ENCODE peak calls at places on chromosomes 4 and X, in five cellular contexts. H is left ventricle myocardium inferior; T is Jurkat, Clone E6-1; B is BJ; X is foreskin fibroblast. M is an unnamed sample.

GRCh38 chr4:79258614-79259176 is 67.2 kb downstream of the NAA11 start:
- DNase-seq in B (no peak), T (no peak), X (no peak), H (no peak), M (no peak)

GRCh38 chr4:183571350-183572076 is 66.7 kb downstream of the ING2 start:
- DNase-seq in H (no peak), B (no peak), X (peak), T (no peak), M (no peak)

GRCh38 chrX:2712428-2712827 is 21.3 kb downstream of the CD99 start:
- DNase-seq in H (no peak), B (no peak), X (no peak), T (no peak), M (no peak)

GRCh38 chr4:3512279-3512678 is 19.9 kb downstream of the LRPAP1 start:
- DNase-seq in X (no peak), T (no peak), B (no peak), H (no peak), M (no peak)

GRCh38 chrX:152904151-152905080 is 6.5 kb downstream of the ZNF185 start:
- DNase-seq in B (no peak), X (peak), T (no peak), H (no peak), M (no peak)

GRCh38 chr4:3201718-3202702 is 46.9 kb upstream of the MSANTD1 start:
- DNase-seq in B (no peak), T (peak), X (peak), H (no peak), M (peak)

GRCh38 chr4:6779667-6780565 is 2.6 kb upstream of the KIAA0232 start:
- DNase-seq in B (no peak), H (no peak), X (peak), T (no peak), M (peak)

GRCh38 chrX:12690646-12691045 is 100.6 kb upstream of the PRPS2 start:
- DNase-seq in H (no peak), B (no peak), X (no peak), T (no peak), M (no peak)

GRCh38 chr4:25783943-25784342 is 78.8 kb downstream of the SEL1L3 start:
- DNase-seq in H (no peak), X (no peak), B (no peak), T (no peak), M (no peak)

GRCh38 chr4:61661960-61662359 is 461.8 kb downstream of the ADGRL3 start:
- DNase-seq in B (no peak), H (no peak), T (no peak), X (no peak), M (no peak)

GRCh38 chr4:146371812-146372211 is 149.9 kb downstream of the SLC10A7 start:
- DNase-seq in H (no peak), B (no peak), X (no peak), T (no peak), M (no peak)

GRCh38 chrX:153494541-153495361 is at the start of gene BGN:
- DNase-seq in T (no peak), B (no peak), X (peak), H (peak), M (no peak)

GRCh38 chr4:99219072-99219471 is at the start of gene ADH6:
- DNase-seq in B (no peak), T (no peak), X (no peak), H (no peak), M (no peak)

GRCh38 chr4:84324850-84325249 is 174.2 kb downstream of the NKX6-1 start:
- DNase-seq in T (no peak), B (no peak), H (no peak), X (no peak), M (no peak)

GRCh38 chr4:173360587-173361221 is 10.1 kb upstream of the SAP30 start:
- DNase-seq in T (no peak), X (peak), B (no peak), H (no peak), M (no peak)

GRCh38 chr4:21769404-21770147 is 179.0 kb downstream of the KCNIP4 start:
- DNase-seq in H (no peak), B (no peak), X (peak), T (no peak), M (no peak)

GRCh38 chr4:42306221-42307109 is 90.8 kb upstream of the SHISA3 start:
- DNase-seq in X (no peak), H (peak), T (no peak), B (no peak), M (no peak)

GRCh38 chr4:184096561-184097239 is 121.0 kb downstream of the ENPP6 start:
- DNase-seq in H (no peak), T (no peak), B (peak), X (peak), M (no peak)

GRCh38 chr4:126221262-126221661 is 906.5 kb downstream of the FAT4 start:
- DNase-seq in X (no peak), T (no peak), H (no peak), B (no peak), M (no peak)

GRCh38 chrX:73930300-73930699 is 367.3 kb downstream of the CHIC1 start:
- DNase-seq in B (no peak), X (peak), T (no peak), H (no peak), M (no peak)

GRCh38 chrX:150772150-150772970 is 79.2 kb downstream of the MTMR1 start:
- DNase-seq in X (peak), T (peak), H (peak), B (no peak), M (peak)

GRCh38 chrX:95762716-95763115 is 921.9 kb upstream of the DIAPH2 start:
- DNase-seq in X (no peak), H (no peak), B (no peak), T (no peak), M (no peak)

GRCh38 chr4:33400504-33400903 is 2680.3 kb downstream of the PCDH7 start:
- DNase-seq in H (no peak), T (no peak), X (no peak), B (no peak), M (no peak)
- H3K4me3 ChIP-seq in H (no peak), T (no peak), X (no peak), B (no peak), M (no peak)

GRCh38 chr4:54103190-54103574 is 3.2 kb downstream of the GSX2 start:
- DNase-seq in B (no peak), T (no peak), X (peak), H (no peak), M (no peak)

GRCh38 chr4:54099959-54100606 is at the start of gene GSX2:
- DNase-seq in X (peak), B (no peak), T (no peak), H (peak), M (no peak)

GRCh38 chr4:54100607-54101189 is 735 bp downstream of the GSX2 start:
- DNase-seq in T (no peak), B (no peak), X (peak), H (no peak), M (no peak)

GRCh38 chr4:54102747-54103146 is 2.8 kb downstream of the GSX2 start:
- DNase-seq in H (no peak), X (no peak), B (no peak), T (no peak), M (no peak)

GRCh38 chr4:54101190-54102041 is 1.5 kb downstream of the GSX2 start:
- DNase-seq in X (no peak), T (no peak), H (no peak), B (no peak), M (no peak)
- H3K4me3 ChIP-seq in X (peak), T (no peak), H (peak), B (peak), M (peak)

DNA sequence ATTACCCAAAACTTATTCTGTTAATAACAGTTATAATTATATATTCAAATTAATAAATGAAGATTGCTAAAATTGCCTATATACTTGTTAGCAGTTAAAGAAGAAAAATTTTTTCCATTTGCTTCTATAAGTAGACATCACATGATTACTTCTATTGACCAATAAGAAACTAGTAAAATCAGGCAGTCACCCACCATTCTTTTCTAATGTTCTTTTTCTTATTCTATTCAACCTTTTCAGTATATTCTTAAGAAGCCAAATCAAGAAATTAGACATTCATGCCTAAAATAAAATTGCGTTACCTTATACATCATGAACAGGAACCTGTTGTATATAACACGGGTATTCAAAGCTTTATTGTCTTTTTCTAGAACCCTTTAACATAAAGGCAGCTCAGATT is 568.0 kb upstream of the DIPK2B start:
- DNase-seq in H (no peak), B (no peak), X (no peak), T (no peak), M (no peak)
- H3K4me3 ChIP-seq in H (peak), B (peak), X (peak), T (no peak), M (peak)

GRCh38 chr4:687975-688694 is 816 bp downstream of the SLC49A3 start:
- DNase-seq in X (no peak), T (no peak), B (no peak), H (no peak), M (no peak)

GRCh38 chr4:688695-689497 is at the start of gene SLC49A3:
- DNase-seq in T (no peak), X (no peak), B (no peak), H (peak), M (no peak)

GRCh38 chr4:687048-687974 is 1.6 kb downstream of the SLC49A3 start:
- DNase-seq in H (peak), X (peak), T (no peak), B (peak), M (no peak)

GRCh38 chr4:686371-687040 is 2.4 kb downstream of the SLC49A3 start:
- DNase-seq in X (no peak), H (no peak), B (no peak), T (no peak), M (no peak)

GRCh38 chr4:689498-690122 is 659 bp upstream of the SLC49A3 start:
- DNase-seq in T (no peak), H (no peak), B (no peak), X (no peak), M (no peak)
- H3K4me3 ChIP-seq in T (no peak), H (peak), B (no peak), X (peak), M (no peak)

DNA sequence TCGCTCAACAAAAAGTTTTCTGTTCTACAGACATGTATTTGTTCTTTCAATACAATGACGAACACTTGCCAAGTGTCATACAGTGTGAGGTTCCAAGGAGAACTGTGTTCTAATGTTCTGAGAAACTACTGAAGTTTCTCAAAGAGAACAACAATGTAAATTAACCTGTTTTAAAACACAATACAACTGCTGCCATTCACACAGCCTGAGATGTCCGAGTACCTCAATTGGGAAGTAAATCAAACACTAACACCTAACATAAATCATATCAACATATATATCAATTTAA is 35.3 kb downstream of the APBB2 start:
- DNase-seq in H (no peak), B (no peak), X (no peak), T (no peak), M (no peak)
- H3K4me3 ChIP-seq in H (no peak), B (no peak), X (no peak), T (no peak), M (no peak)

DNA sequence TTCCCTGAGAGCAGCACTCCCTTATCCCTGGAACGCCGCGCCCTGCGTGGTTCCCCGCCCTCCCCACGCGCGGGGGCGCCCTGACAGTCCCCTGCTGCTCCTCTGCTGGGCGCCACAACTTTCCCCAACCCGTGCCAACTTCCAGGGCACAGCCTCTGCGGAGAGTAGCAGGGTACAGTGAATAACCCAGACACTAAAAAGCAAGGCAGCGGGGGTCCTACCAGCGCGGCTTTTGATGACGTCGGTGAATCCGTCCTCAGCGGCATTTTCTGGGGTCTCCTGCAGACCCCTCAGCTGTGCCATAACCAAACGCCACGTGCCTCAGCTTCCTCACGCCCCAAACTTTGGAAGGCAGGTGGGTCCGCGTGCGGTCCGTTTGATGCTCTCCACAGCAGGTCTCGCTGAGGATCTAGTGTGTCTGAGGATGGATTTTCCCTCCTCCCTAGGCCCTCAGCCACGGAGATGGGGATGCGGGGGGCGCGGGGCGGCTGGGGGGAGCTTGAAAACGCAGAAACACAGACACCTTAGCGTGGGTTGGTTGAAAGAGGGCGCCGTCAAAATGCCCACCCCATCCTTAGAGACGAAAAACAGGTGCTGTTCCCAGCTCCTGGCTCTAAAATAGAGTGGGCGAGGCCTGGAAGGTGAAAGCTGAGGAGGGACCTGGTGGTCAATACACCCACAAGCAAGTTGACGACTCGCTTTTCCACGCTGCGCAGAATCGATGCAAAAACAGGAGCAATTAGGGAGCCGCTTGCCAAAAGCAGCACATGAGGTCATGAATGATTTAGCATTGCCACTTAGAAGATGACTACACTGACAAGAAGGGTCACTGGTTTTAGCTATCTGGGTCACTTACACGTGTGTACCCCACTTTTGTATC is 405.6 kb downstream of the FAM47A start:
- DNase-seq in X (no peak), B (no peak), H (no peak), T (no peak), M (no peak)
- H3K4me3 ChIP-seq in X (no peak), B (no peak), H (peak), T (no peak), M (no peak)

GRCh38 chr4:86848732-86849617 is at the start of gene SLC10A6:
- DNase-seq in B (no peak), H (no peak), X (peak), T (no peak), M (no peak)
- H3K4me3 ChIP-seq in B (peak), H (peak), X (peak), T (no peak), M (no peak)

GRCh38 chr4:45648846-45649245 is 475.0 kb downstream of the GABRG1 start:
- DNase-seq in T (no peak), B (no peak), X (no peak), H (no peak), M (no peak)

GRCh38 chr4:45646885-45647598 is 476.8 kb downstream of the GABRG1 start:
- DNase-seq in H (no peak), T (no peak), X (no peak), B (no peak), M (no peak)

GRCh38 chr4:45650545-45650944 is 473.3 kb downstream of the GABRG1 start:
- DNase-seq in H (no peak), B (no peak), X (no peak), T (no peak), M (no peak)

GRCh38 chr4:45647823-45648222 is 476.0 kb downstream of the GABRG1 start:
- DNase-seq in H (no peak), X (no peak), B (no peak), T (no peak), M (no peak)
- H3K4me3 ChIP-seq in H (no peak), X (no peak), B (no peak), T (no peak), M (no peak)

DNA sequence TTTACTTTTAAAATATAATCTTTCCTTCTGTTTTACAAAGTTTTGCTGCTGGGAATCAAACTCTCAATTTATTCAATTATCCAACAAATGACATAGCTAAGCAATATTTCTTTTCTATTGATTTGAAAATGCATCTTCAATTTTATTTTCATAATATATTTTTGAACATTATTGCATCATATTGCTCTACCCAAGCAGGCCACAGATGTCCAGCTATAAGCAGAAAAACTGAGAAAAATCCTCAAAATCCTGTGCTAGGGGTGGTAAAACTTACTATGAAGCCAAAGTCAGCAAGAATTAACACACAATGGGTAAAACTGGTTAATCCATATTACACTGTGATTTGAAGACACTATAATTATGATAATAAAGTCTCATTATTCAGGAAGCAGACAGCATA is 5.0 kb downstream of the TIFA start:
- DNase-seq in H (no peak), X (no peak), B (no peak), T (no peak), M (no peak)
- H3K4me3 ChIP-seq in H (no peak), X (no peak), B (no peak), T (no peak), M (no peak)